ENCODE peak calls at places on chromosome 1, in six cellular contexts. V is epithelial cell of esophagus, D is T-helper 9 cell, T is SK-N-SH, P is foreskin fibroblast, J is GM04503. L is an unnamed sample.

GRCh38 chr1:231241751-231242150 is 739 bp downstream of the GNPAT start:
- DNase-seq in V (peak; percentile 33), D (no peak), T (peak; percentile 58), P (no peak), J (no peak), L (peak; percentile 38)

GRCh38 chr1:7727816-7728477 is 43.1 kb upstream of the VAMP3 start:
- DNase-seq in V (no peak), D (no peak), T (peak; percentile 36), P (no peak), J (no peak), L (no peak)

GRCh38 chr1:6897138-6897537 is 111.9 kb downstream of the CAMTA1 start:
- DNase-seq in V (no peak), D (no peak), T (no peak), P (no peak), J (no peak), L (no peak)

GRCh38 chr1:246106342-246106763 is 400.7 kb downstream of the SMYD3 start:
- DNase-seq in V (no peak), D (no peak), T (no peak), P (no peak), J (no peak), L (no peak)

GRCh38 chr1:160127865-160128523 is 12.4 kb downstream of the ATP1A2 start:
- DNase-seq in V (peak; percentile 42), D (no peak), T (no peak), P (peak; percentile 44), J (no peak), L (peak; percentile 40)

GRCh38 chr1:32339363-32339978 is 3.4 kb upstream of the MARCKSL1 start:
- DNase-seq in V (peak; percentile 85), D (no peak), T (no peak), P (no peak), J (no peak), L (no peak)

GRCh38 chr1:101960164-101960563 is 36.6 kb downstream of the OLFM3 start:
- DNase-seq in V (no peak), D (no peak), T (no peak), P (no peak), J (no peak), L (no peak)

GRCh38 chr1:233520510-233521191 is 93.3 kb upstream of the KCNK1 start:
- DNase-seq in V (peak; percentile 96), D (no peak), T (no peak), P (no peak), J (no peak), L (peak; percentile 35)

GRCh38 chr1:2786329-2787162 is 14.9 kb downstream of the TTC34 start:
- DNase-seq in V (no peak), D (peak; percentile 79), T (peak; percentile 80), P (no peak), J (no peak), L (no peak)

GRCh38 chr1:107135466-107135865 is 5.4 kb upstream of the NTNG1 start:
- DNase-seq in V (peak; percentile 73), D (no peak), T (no peak), P (peak; percentile 46), J (no peak), L (peak; percentile 59)

GRCh38 chr1:20867847-20868246 is 80.7 kb upstream of the HP1BP3 start:
- DNase-seq in V (peak; percentile 51), D (no peak), T (no peak), P (no peak), J (no peak), L (no peak)

GRCh38 chr1:26417111-26417510 is 6.5 kb downstream of the LIN28A start:
- DNase-seq in V (peak; percentile 97), D (peak; percentile 86), T (peak; percentile 85), P (peak; percentile 29), J (no peak), L (peak; percentile 60)

GRCh38 chr1:204706838-204707509 is 21.4 kb upstream of the LRRN2 start:
- DNase-seq in V (no peak), D (no peak), T (peak; percentile 42), P (no peak), J (no peak), L (no peak)

GRCh38 chr1:37034301-37035013 is at the start of gene GRIK3:
- DNase-seq in V (no peak), D (no peak), T (peak; percentile 90), P (no peak), J (no peak), L (no peak)

GRCh38 chr1:206866062-206866461 is 639 bp downstream of the IL20 start:
- DNase-seq in V (peak; percentile 22), D (no peak), T (no peak), P (no peak), J (peak; percentile 62), L (no peak)

GRCh38 chr1:55064071-55064581 is 24.8 kb downstream of the PCSK9 start:
- DNase-seq in V (no peak), D (no peak), T (peak; percentile 61), P (no peak), J (no peak), L (peak; percentile 17)

GRCh38 chr1:8155528-8156186 is 129.5 kb upstream of the ERRFI1 start:
- DNase-seq in V (peak; percentile 88), D (no peak), T (no peak), P (no peak), J (no peak), L (peak; percentile 19)

L was measured in ACHN.